ENCODE peak calls at places on chromosomes 1 and 21, in six cellular contexts. R is WTC11, V is GM23338, T is K562, L is GM12878, P is H1. X is an unnamed sample.

GRCh38 chr1:35499230-35499629 is 58.0 kb downstream of the KIAA0319L start:
- DNase-seq in R (no peak), L (no peak), V (no peak), T (no peak), P (no peak), X (no peak)

GRCh38 chr1:247392088-247392487 is 23.9 kb upstream of the NLRP3 start:
- DNase-seq in V (no peak), P (no peak), R (no peak), L (no peak), T (no peak), X (no peak)

GRCh38 chr1:26529655-26530539 is at the start of gene RPS6KA1:
- DNase-seq in T (peak; percentile 99), V (peak; percentile 89), R (peak; percentile 78), L (no peak), P (no peak), X (peak; percentile 38)

GRCh38 chr1:29272171-29272907 is 36.0 kb downstream of the PTPRU start:
- DNase-seq in T (no peak), P (no peak), R (no peak), L (no peak), V (no peak), X (no peak)

GRCh38 chr1:166956057-166956850 is 19.1 kb downstream of the ILDR2 start:
- DNase-seq in R (no peak), T (no peak), V (no peak), P (no peak), L (no peak), X (no peak)

GRCh38 chr1:86779308-86780191 is 75.2 kb downstream of the SH3GLB1 start:
- DNase-seq in P (no peak), L (no peak), R (no peak), V (no peak), T (no peak), X (no peak)

GRCh38 chr1:204286841-204287387 is 72.8 kb downstream of the PLEKHA6 start:
- DNase-seq in P (no peak), L (no peak), T (no peak), R (no peak), V (no peak), X (no peak)

GRCh38 chr1:107010582-107010981 is 45.9 kb upstream of the PRMT6 start:
- DNase-seq in P (no peak), R (no peak), V (no peak), T (no peak), L (no peak), X (no peak)

GRCh38 chr1:156291226-156292061 is 4.0 kb downstream of the GLMP start:
- DNase-seq in T (peak; percentile 72), R (peak; percentile 94), V (peak; percentile 95), L (no peak), P (peak; percentile 75), X (peak; percentile 94)

GRCh38 chr1:207454046-207454964 is at the start of gene CR2:
- DNase-seq in R (peak; percentile 80), V (peak; percentile 93), T (peak; percentile 58), L (no peak), P (peak; percentile 59), X (peak; percentile 3)

GRCh38 chr21:36654341-36654740 is 44.6 kb upstream of the SIM2 start:
- DNase-seq in T (no peak), R (no peak), P (no peak), L (no peak), V (no peak), X (no peak)

GRCh38 chr1:50427086-50427817 is 4.0 kb upstream of the DMRTA2 start:
- DNase-seq in T (no peak), P (no peak), R (no peak), L (no peak), V (peak; percentile 41), X (no peak)

GRCh38 chr1:55088413-55088812 is 49.1 kb downstream of the PCSK9 start:
- DNase-seq in L (no peak), T (no peak), V (no peak), P (no peak), R (no peak), X (no peak)

GRCh38 chr1:971751-972506 is 5.6 kb downstream of the PLEKHN1 start:
- DNase-seq in P (no peak), V (no peak), L (no peak), T (no peak), R (no peak), X (no peak)

GRCh38 chr1:2134232-2134603 is 60.4 kb downstream of the FAAP20 start:
- DNase-seq in T (no peak), P (no peak), R (no peak), V (no peak), L (no peak), X (peak; percentile 70)

GRCh38 chr1:66048011-66048410 is 255.3 kb downstream of the PDE4B start:
- DNase-seq in P (no peak), R (no peak), T (no peak), L (no peak), V (no peak), X (no peak)

GRCh38 chr1:163459539-163459938 is 137.8 kb downstream of the NUF2 start:
- DNase-seq in R (no peak), V (no peak), P (no peak), T (no peak), L (no peak), X (no peak)

GRCh38 chr1:147236448-147236847 is 6.0 kb upstream of the CHD1L start:
- DNase-seq in P (no peak), L (no peak), R (no peak), T (no peak), V (no peak), X (no peak)

GRCh38 chr1:39720094-39720999 is 18.3 kb upstream of the PPIE start:
- DNase-seq in R (no peak), P (no peak), L (no peak), V (peak; percentile 72), T (peak; percentile 55), X (peak; percentile 51)

GRCh38 chr1:13754003-13754402 is 54.0 kb downstream of the PRDM2 start:
- DNase-seq in L (peak; percentile 32), P (no peak), T (no peak), R (no peak), V (no peak), X (no peak)

GRCh38 chr1:246139745-246140182 is 367.3 kb downstream of the SMYD3 start:
- DNase-seq in P (no peak), V (no peak), R (no peak), L (no peak), T (peak; percentile 30), X (peak; percentile 33)

GRCh38 chr1:53959664-53960250 is 13.6 kb downstream of the LRRC42 start:
- DNase-seq in R (no peak), T (no peak), V (peak; percentile 73), L (no peak), P (no peak), X (peak; percentile 35)

GRCh38 chr1:79355073-79355472 is 348.5 kb upstream of the ADGRL4 start:
- DNase-seq in V (no peak), R (no peak), T (no peak), P (no peak), L (no peak), X (no peak)

GRCh38 chr21:38293765-38294164 is 37.0 kb downstream of the KCNJ15 start:
- DNase-seq in R (no peak), V (no peak), P (no peak), T (peak; percentile 24), L (no peak), X (peak; percentile 20)
- TF ChIP-seq CREB1 in R (no peak), V (no peak), P (no peak), T (no peak), L (no peak), X (no peak)

GRCh38 chr1:21857840-21858670 is 46.0 kb downstream of the LDLRAD2 start:
- DNase-seq in T (no peak), P (no peak), L (no peak), V (no peak), R (no peak), X (no peak)
- TF ChIP-seq CREB1 in T (no peak), P (no peak), L (no peak), V (no peak), R (no peak), X (no peak)

GRCh38 chr1:210438928-210439841 is 110.5 kb downstream of the HHAT start:
- DNase-seq in R (no peak), P (no peak), T (no peak), V (no peak), L (no peak), X (no peak)
- TF ChIP-seq CREB1 in R (no peak), P (no peak), T (no peak), V (no peak), L (no peak), X (no peak)

DNA sequence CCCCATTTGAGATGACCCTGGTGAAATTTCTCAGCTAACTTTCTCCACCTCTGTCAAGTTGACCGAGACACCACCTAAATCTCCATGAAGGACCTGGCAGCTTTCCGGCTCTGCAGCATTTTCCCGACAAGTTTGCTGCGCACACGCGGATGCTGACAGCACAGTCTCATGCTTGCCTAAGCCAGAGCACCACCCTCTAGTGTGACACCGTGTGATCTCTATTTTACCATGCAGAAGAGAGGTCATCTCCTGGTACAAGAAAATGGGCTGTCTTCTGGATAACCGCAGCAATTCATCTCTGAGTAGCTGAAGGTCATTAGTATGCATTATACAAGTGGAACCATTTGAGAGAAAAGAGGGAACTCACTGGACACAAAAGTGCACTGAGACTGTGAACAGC is 38.9 kb upstream of the H6PD start:
- DNase-seq in P (no peak), T (no peak), R (no peak), L (no peak), V (no peak), X (no peak)
- TF ChIP-seq CREB1 in P (no peak), T (no peak), R (no peak), L (no peak), V (no peak), X (no peak)

GRCh38 chr1:226086776-226087175 is 24.3 kb downstream of the H3-3A start:
- DNase-seq in R (no peak), P (no peak), L (no peak), T (no peak), V (no peak), X (no peak)
- TF ChIP-seq CREB1 in R (no peak), P (no peak), L (no peak), T (no peak), V (no peak), X (no peak)

DNA sequence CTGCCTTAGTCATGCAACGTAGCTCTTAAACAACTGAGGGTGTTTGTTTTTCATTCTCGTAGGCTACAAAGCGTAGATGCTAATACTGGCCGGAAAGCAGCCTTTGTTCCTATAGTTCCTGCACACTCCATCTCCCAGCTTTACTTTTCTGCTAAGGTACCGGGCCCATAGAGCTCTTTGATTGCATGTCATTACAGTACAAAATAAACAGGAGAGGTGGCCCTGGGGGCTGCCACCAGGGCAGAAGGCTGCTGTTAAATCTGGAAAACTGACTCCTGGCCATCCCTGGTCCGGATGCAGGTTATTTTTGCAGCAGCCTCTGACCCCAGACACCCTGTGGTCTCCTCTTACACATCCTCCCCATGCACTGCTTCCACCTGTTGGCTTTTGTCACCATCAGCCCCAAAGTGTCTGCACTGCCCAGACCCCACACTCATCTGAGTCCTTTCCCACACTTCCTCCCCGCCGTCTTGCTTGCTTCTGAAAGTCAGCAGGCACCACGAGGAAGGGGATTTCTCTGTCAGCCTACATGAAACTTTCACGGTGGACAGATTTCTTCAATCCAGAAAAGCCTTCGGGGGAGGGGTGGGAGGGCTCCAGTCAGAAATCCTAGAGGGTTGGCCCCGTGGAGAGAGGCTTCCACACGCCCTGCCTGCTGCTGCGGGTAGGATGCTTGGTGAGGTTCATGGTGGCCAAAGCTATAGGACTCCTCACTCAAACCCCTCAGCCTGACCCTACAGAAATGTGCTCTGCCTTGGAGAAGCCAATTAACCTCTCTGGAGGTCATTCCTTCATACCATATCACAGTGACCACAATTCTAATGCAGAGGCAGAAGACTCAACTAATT is 105.2 kb downstream of the TOMM20 start:
- DNase-seq in R (no peak), V (peak; percentile 15), T (no peak), L (peak; percentile 81), P (no peak), X (no peak)
- TF ChIP-seq CREB1 in R (no peak), V (no peak), T (no peak), L (peak; percentile 30), P (no peak), X (no peak)